ENCODE peak calls at places on chromosomes 7 and 10, in six cellular contexts. One of them, this sample, is unnamed.
A peak's percentile ranks its signal among the peaks of the same experiment; 100 is the strongest.

GRCh38 chr7:17069146-17069545 is 187.4 kb upstream of the AGR3 start:
- DNase-seq in endothelial cell of umbilical vein: no peak
- DNase-seq in stomach: no peak
- DNase-seq in left ventricle myocardium inferior: no peak
- DNase-seq in T-helper 1 cell: no peak
- DNase-seq in stimulated activated CD8-positive, alpha-beta memory T cell treated with anti-CD3 and anti-CD28 coated beads, Interleukin-15, amount 100 ng/mL, for 48 hours: no peak
- DNase-seq in this sample: no peak

GRCh38 chr7:116561697-116562483 is 37.1 kb downstream of the CAV1 start:
- DNase-seq in left ventricle myocardium inferior: no peak
- DNase-seq in T-helper 1 cell: no peak
- DNase-seq in stimulated activated CD8-positive, alpha-beta memory T cell treated with anti-CD3 and anti-CD28 coated beads, Interleukin-15, amount 100 ng/mL, for 48 hours: no peak
- DNase-seq in endothelial cell of umbilical vein: no peak
- DNase-seq in stomach: no peak
- DNase-seq in this sample: no peak

GRCh38 chr7:85954961-85955360 is 688.7 kb upstream of the GRM3 start:
- DNase-seq in left ventricle myocardium inferior: no peak
- DNase-seq in stimulated activated CD8-positive, alpha-beta memory T cell treated with anti-CD3 and anti-CD28 coated beads, Interleukin-15, amount 100 ng/mL, for 48 hours: no peak
- DNase-seq in T-helper 1 cell: no peak
- DNase-seq in stomach: no peak
- DNase-seq in endothelial cell of umbilical vein: no peak
- DNase-seq in this sample: no peak

GRCh38 chr10:24790599-24790998 is 66.9 kb upstream of the ARHGAP21 start:
- DNase-seq in T-helper 1 cell: no peak
- DNase-seq in left ventricle myocardium inferior: no peak
- DNase-seq in endothelial cell of umbilical vein: no peak
- DNase-seq in stomach: no peak
- DNase-seq in stimulated activated CD8-positive, alpha-beta memory T cell treated with anti-CD3 and anti-CD28 coated beads, Interleukin-15, amount 100 ng/mL, for 48 hours: no peak
- DNase-seq in this sample: no peak

GRCh38 chr7:101436226-101436745 is 73.6 kb downstream of the COL26A1 start:
- DNase-seq in left ventricle myocardium inferior: no peak
- DNase-seq in stimulated activated CD8-positive, alpha-beta memory T cell treated with anti-CD3 and anti-CD28 coated beads, Interleukin-15, amount 100 ng/mL, for 48 hours: no peak
- DNase-seq in T-helper 1 cell: no peak
- DNase-seq in stomach: no peak
- DNase-seq in endothelial cell of umbilical vein: no peak
- DNase-seq in this sample: no peak

GRCh38 chr10:72062341-72062740 is 26.0 kb downstream of the SPOCK2 start:
- DNase-seq in endothelial cell of umbilical vein: no peak
- DNase-seq in stomach: no peak
- DNase-seq in T-helper 1 cell: no peak
- DNase-seq in left ventricle myocardium inferior: no peak
- DNase-seq in stimulated activated CD8-positive, alpha-beta memory T cell treated with anti-CD3 and anti-CD28 coated beads, Interleukin-15, amount 100 ng/mL, for 48 hours: no peak
- DNase-seq in this sample: no peak

GRCh38 chr7:96388620-96389383 is 66.9 kb upstream of the SLC25A13 start:
- DNase-seq in T-helper 1 cell: no peak
- DNase-seq in left ventricle myocardium inferior: no peak
- DNase-seq in endothelial cell of umbilical vein: peak; percentile 89
- DNase-seq in stimulated activated CD8-positive, alpha-beta memory T cell treated with anti-CD3 and anti-CD28 coated beads, Interleukin-15, amount 100 ng/mL, for 48 hours: no peak
- DNase-seq in stomach: no peak
- DNase-seq in this sample: no peak

GRCh38 chr7:24721378-24722030 is 35.8 kb downstream of the GSDME start:
- DNase-seq in stomach: no peak
- DNase-seq in T-helper 1 cell: no peak
- DNase-seq in left ventricle myocardium inferior: no peak
- DNase-seq in stimulated activated CD8-positive, alpha-beta memory T cell treated with anti-CD3 and anti-CD28 coated beads, Interleukin-15, amount 100 ng/mL, for 48 hours: no peak
- DNase-seq in endothelial cell of umbilical vein: no peak
- DNase-seq in this sample: no peak

GRCh38 chr10:113947138-113948011 is 92.9 kb downstream of the NHLRC2 start:
- DNase-seq in stomach: peak; percentile 43
- DNase-seq in left ventricle myocardium inferior: no peak
- DNase-seq in T-helper 1 cell: no peak
- DNase-seq in endothelial cell of umbilical vein: no peak
- DNase-seq in stimulated activated CD8-positive, alpha-beta memory T cell treated with anti-CD3 and anti-CD28 coated beads, Interleukin-15, amount 100 ng/mL, for 48 hours: no peak
- DNase-seq in this sample: peak; percentile 50

GRCh38 chr7:24290004-24290641 is 6.1 kb downstream of the NPY start:
- DNase-seq in stomach: no peak
- DNase-seq in left ventricle myocardium inferior: no peak
- DNase-seq in endothelial cell of umbilical vein: peak; percentile 20
- DNase-seq in T-helper 1 cell: no peak
- DNase-seq in stimulated activated CD8-positive, alpha-beta memory T cell treated with anti-CD3 and anti-CD28 coated beads, Interleukin-15, amount 100 ng/mL, for 48 hours: peak; percentile 48
- DNase-seq in this sample: no peak

GRCh38 chr7:102261451-102261850 is 25.2 kb upstream of the SH2B2 start:
- DNase-seq in endothelial cell of umbilical vein: no peak
- DNase-seq in T-helper 1 cell: no peak
- DNase-seq in left ventricle myocardium inferior: no peak
- DNase-seq in stimulated activated CD8-positive, alpha-beta memory T cell treated with anti-CD3 and anti-CD28 coated beads, Interleukin-15, amount 100 ng/mL, for 48 hours: no peak
- DNase-seq in stomach: no peak
- DNase-seq in this sample: no peak

GRCh38 chr10:53387546-53387945 is 615.0 kb upstream of the MBL2 start:
- DNase-seq in stomach: no peak
- DNase-seq in T-helper 1 cell: no peak
- DNase-seq in stimulated activated CD8-positive, alpha-beta memory T cell treated with anti-CD3 and anti-CD28 coated beads, Interleukin-15, amount 100 ng/mL, for 48 hours: no peak
- DNase-seq in left ventricle myocardium inferior: no peak
- DNase-seq in endothelial cell of umbilical vein: no peak
- DNase-seq in this sample: no peak

GRCh38 chr10:97013983-97014382 is 171.8 kb downstream of the SLIT1 start:
- DNase-seq in stomach: no peak
- DNase-seq in left ventricle myocardium inferior: no peak
- DNase-seq in stimulated activated CD8-positive, alpha-beta memory T cell treated with anti-CD3 and anti-CD28 coated beads, Interleukin-15, amount 100 ng/mL, for 48 hours: no peak
- DNase-seq in T-helper 1 cell: no peak
- DNase-seq in endothelial cell of umbilical vein: no peak
- DNase-seq in this sample: no peak

GRCh38 chr7:1531979-1532455 is 1.5 kb downstream of the MAFK start:
- DNase-seq in endothelial cell of umbilical vein: no peak
- DNase-seq in stomach: peak; percentile 62
- DNase-seq in left ventricle myocardium inferior: no peak
- DNase-seq in T-helper 1 cell: no peak
- DNase-seq in stimulated activated CD8-positive, alpha-beta memory T cell treated with anti-CD3 and anti-CD28 coated beads, Interleukin-15, amount 100 ng/mL, for 48 hours: no peak
- DNase-seq in this sample: peak; percentile 56

GRCh38 chr10:10644317-10645111 is 373.2 kb upstream of the CELF2 start:
- DNase-seq in stimulated activated CD8-positive, alpha-beta memory T cell treated with anti-CD3 and anti-CD28 coated beads, Interleukin-15, amount 100 ng/mL, for 48 hours: no peak
- DNase-seq in endothelial cell of umbilical vein: no peak
- DNase-seq in left ventricle myocardium inferior: no peak
- DNase-seq in T-helper 1 cell: no peak
- DNase-seq in stomach: no peak
- DNase-seq in this sample: no peak

GRCh38 chr10:66244953-66245352 is 680.9 kb upstream of the LRRTM3 start:
- DNase-seq in T-helper 1 cell: no peak
- DNase-seq in endothelial cell of umbilical vein: no peak
- DNase-seq in stimulated activated CD8-positive, alpha-beta memory T cell treated with anti-CD3 and anti-CD28 coated beads, Interleukin-15, amount 100 ng/mL, for 48 hours: no peak
- DNase-seq in left ventricle myocardium inferior: no peak
- DNase-seq in stomach: no peak
- DNase-seq in this sample: no peak

GRCh38 chr7:43439631-43440401 is 143.1 kb upstream of the STK17A start:
- DNase-seq in stimulated activated CD8-positive, alpha-beta memory T cell treated with anti-CD3 and anti-CD28 coated beads, Interleukin-15, amount 100 ng/mL, for 48 hours: peak; percentile 24
- DNase-seq in stomach: peak; percentile 29
- DNase-seq in left ventricle myocardium inferior: no peak
- DNase-seq in endothelial cell of umbilical vein: peak; percentile 37
- DNase-seq in T-helper 1 cell: peak; percentile 21
- DNase-seq in this sample: no peak

GRCh38 chr10:79051766-79052165 is 17.0 kb upstream of the ZMIZ1 start:
- DNase-seq in endothelial cell of umbilical vein: no peak
- DNase-seq in stomach: peak; percentile 22
- DNase-seq in T-helper 1 cell: no peak
- DNase-seq in left ventricle myocardium inferior: peak; percentile 2
- DNase-seq in stimulated activated CD8-positive, alpha-beta memory T cell treated with anti-CD3 and anti-CD28 coated beads, Interleukin-15, amount 100 ng/mL, for 48 hours: no peak
- DNase-seq in this sample: no peak

GRCh38 chr7:32470871-32471270 is 19.3 kb downstream of the LSM5 start:
- DNase-seq in endothelial cell of umbilical vein: no peak
- DNase-seq in stomach: no peak
- DNase-seq in left ventricle myocardium inferior: no peak
- DNase-seq in stimulated activated CD8-positive, alpha-beta memory T cell treated with anti-CD3 and anti-CD28 coated beads, Interleukin-15, amount 100 ng/mL, for 48 hours: no peak
- DNase-seq in T-helper 1 cell: no peak
- DNase-seq in this sample: no peak

GRCh38 chr7:27745064-27745583 is 5.2 kb downstream of the TAX1BP1 start:
- DNase-seq in stomach: no peak
- DNase-seq in T-helper 1 cell: no peak
- DNase-seq in left ventricle myocardium inferior: no peak
- DNase-seq in endothelial cell of umbilical vein: peak; percentile 85
- DNase-seq in stimulated activated CD8-positive, alpha-beta memory T cell treated with anti-CD3 and anti-CD28 coated beads, Interleukin-15, amount 100 ng/mL, for 48 hours: no peak
- DNase-seq in this sample: no peak

GRCh38 chr7:99407849-99408346 is 499 bp downstream of the PDAP1 start:
- DNase-seq in left ventricle myocardium inferior: peak; percentile 39
- DNase-seq in T-helper 1 cell: no peak
- DNase-seq in stimulated activated CD8-positive, alpha-beta memory T cell treated with anti-CD3 and anti-CD28 coated beads, Interleukin-15, amount 100 ng/mL, for 48 hours: peak; percentile 15
- DNase-seq in stomach: peak; percentile 40
- DNase-seq in endothelial cell of umbilical vein: peak; percentile 77
- DNase-seq in this sample: peak; percentile 69

GRCh38 chr7:120990468-120991118 is 2.1 kb downstream of the CPED1 start:
- DNase-seq in T-helper 1 cell: no peak
- DNase-seq in left ventricle myocardium inferior: no peak
- DNase-seq in stimulated activated CD8-positive, alpha-beta memory T cell treated with anti-CD3 and anti-CD28 coated beads, Interleukin-15, amount 100 ng/mL, for 48 hours: no peak
- DNase-seq in endothelial cell of umbilical vein: no peak
- DNase-seq in stomach: no peak
- DNase-seq in this sample: no peak

GRCh38 chr10:133347636-133348517 is 704 bp downstream of the PRAP1 start:
- DNase-seq in left ventricle myocardium inferior: no peak
- DNase-seq in endothelial cell of umbilical vein: no peak
- DNase-seq in stomach: no peak
- DNase-seq in stimulated activated CD8-positive, alpha-beta memory T cell treated with anti-CD3 and anti-CD28 coated beads, Interleukin-15, amount 100 ng/mL, for 48 hours: no peak
- DNase-seq in T-helper 1 cell: no peak
- DNase-seq in this sample: peak; percentile 30

GRCh38 chr10:48805848-48806247 is 121.2 kb downstream of the WDFY4 start:
- DNase-seq in endothelial cell of umbilical vein: no peak
- DNase-seq in left ventricle myocardium inferior: peak; percentile 37
- DNase-seq in stomach: no peak
- DNase-seq in T-helper 1 cell: no peak
- DNase-seq in stimulated activated CD8-positive, alpha-beta memory T cell treated with anti-CD3 and anti-CD28 coated beads, Interleukin-15, amount 100 ng/mL, for 48 hours: no peak
- DNase-seq in this sample: peak; percentile 60

GRCh38 chr7:146478975-146479492 is 362.4 kb downstream of the CNTNAP2 start:
- DNase-seq in left ventricle myocardium inferior: no peak
- DNase-seq in T-helper 1 cell: no peak
- DNase-seq in stimulated activated CD8-positive, alpha-beta memory T cell treated with anti-CD3 and anti-CD28 coated beads, Interleukin-15, amount 100 ng/mL, for 48 hours: no peak
- DNase-seq in stomach: no peak
- DNase-seq in endothelial cell of umbilical vein: no peak
- DNase-seq in this sample: no peak

GRCh38 chr10:127195041-127195506 is 1.3 kb downstream of the INSYN2A start:
- DNase-seq in endothelial cell of umbilical vein: peak; percentile 7
- DNase-seq in left ventricle myocardium inferior: no peak
- DNase-seq in T-helper 1 cell: no peak
- DNase-seq in stimulated activated CD8-positive, alpha-beta memory T cell treated with anti-CD3 and anti-CD28 coated beads, Interleukin-15, amount 100 ng/mL, for 48 hours: no peak
- DNase-seq in stomach: no peak
- DNase-seq in this sample: no peak

GRCh38 chr7:93327006-93327633 is 95.0 kb downstream of the VPS50 start:
- DNase-seq in stimulated activated CD8-positive, alpha-beta memory T cell treated with anti-CD3 and anti-CD28 coated beads, Interleukin-15, amount 100 ng/mL, for 48 hours: no peak
- DNase-seq in stomach: no peak
- DNase-seq in left ventricle myocardium inferior: no peak
- DNase-seq in endothelial cell of umbilical vein: no peak
- DNase-seq in T-helper 1 cell: no peak
- DNase-seq in this sample: no peak

This sample was measured in Right ventricle myocardium superior.